ENCODE peak calls at places on chromosomes 11 and 22, in seven cellular contexts. W, G, E, Z, S, R and T are unnamed samples.

GRCh38 chr11:38315151-38315550 is 1717.1 kb upstream of the RAG2 start:
- DNase-seq in W (no peak), G (no peak), E (no peak), Z (no peak), S (no peak), R (no peak), T (no peak)

GRCh38 chr22:26325641-26326040 is 103.4 kb upstream of the ASPHD2 start:
- DNase-seq in W (no peak), G (no peak), E (no peak), Z (no peak), S (no peak), R (no peak), T (no peak)

GRCh38 chr22:17423616-17424015 is 54.4 kb downstream of the CECR2 start:
- DNase-seq in W (no peak), G (no peak), E (no peak), Z (no peak), S (no peak), R (no peak), T (no peak)

GRCh38 chr11:92495107-92495793 is 270.6 kb downstream of the FAT3 start:
- DNase-seq in W (no peak), G (no peak), E (no peak), Z (no peak), S (no peak), R (no peak), T (no peak)

GRCh38 chr11:126547691-126548090 is 192.2 kb downstream of the ST3GAL4 start:
- DNase-seq in W (no peak), G (no peak), E (no peak), Z (no peak), S (no peak), R (no peak), T (no peak)

GRCh38 chr11:69797156-69797555 is 22.0 kb upstream of the FGF4 start:
- DNase-seq in W (no peak), G (no peak), E (no peak), Z (no peak), S (no peak), R (no peak), T (no peak)

GRCh38 chr11:59102259-59102765 is 4.7 kb upstream of the FAM111B start:
- DNase-seq in W (peak; percentile 44), G (peak; percentile 12), E (peak; percentile 68), Z (peak; percentile 69), S (no peak), R (no peak), T (no peak)

GRCh38 chr11:33234397-33235168 is 22.6 kb upstream of the HIPK3 start:
- DNase-seq in W (no peak), G (no peak), E (no peak), Z (no peak), S (no peak), R (no peak), T (no peak)

GRCh38 chr22:30425616-30426394 is at the start of gene MTFP1:
- DNase-seq in W (no peak), G (peak; percentile 76), E (peak; percentile 79), Z (peak; percentile 77), S (no peak), R (no peak), T (peak; percentile 18)